ENCODE peak calls at places on chromosomes 12 and 14, in six cellular contexts. N is MM.1S, W is OCI-LY7, C is GM23338, A is Karpas-422, T is HCT116. G is an unnamed sample. For H3K9me2, the result is how much of the 10 kb centered on the place peaks cover.

GRCh38 chr14:75978249-75978731 is 3.5 kb downstream of the TGFB3 start:
- DNase-seq in C (no peak), T (no peak), N (no peak), A (peak), W (peak), G (peak)

GRCh38 chr12:8482446-8483080 is 26.8 kb downstream of the CLEC6A start:
- DNase-seq in T (no peak), N (no peak), W (no peak), C (no peak), A (no peak), G (no peak)

GRCh38 chr12:93192878-93193277 is 184.8 kb upstream of the NUDT4 start:
- DNase-seq in T (no peak), A (no peak), C (peak), W (no peak), N (no peak), G (peak)

GRCh38 chr12:112013601-112014402 is 576 bp downstream of the ERP29 start:
- DNase-seq in C (peak), A (peak), W (peak), N (peak), T (peak), G (peak)

GRCh38 chr12:131915774-131916173 is 13.3 kb upstream of the PUS1 start:
- DNase-seq in W (no peak), N (no peak), A (no peak), T (no peak), C (no peak), G (no peak)

GRCh38 chr12:49792181-49792970 is 35.8 kb downstream of the NCKAP5L start:
- DNase-seq in W (no peak), T (no peak), A (no peak), C (no peak), N (no peak), G (no peak)

GRCh38 chr12:119692410-119692809 is 24.5 kb downstream of the PRKAB1 start:
- DNase-seq in N (no peak), A (no peak), T (no peak), W (no peak), C (no peak), G (no peak)

GRCh38 chr14:58477653-58478052 is 50.1 kb downstream of the KIAA0586 start:
- DNase-seq in A (no peak), N (no peak), T (no peak), W (no peak), C (no peak), G (no peak)

GRCh38 chr14:66003082-66003740 is 483.0 kb upstream of the CCDC196 start:
- DNase-seq in C (peak), A (no peak), N (no peak), W (no peak), T (no peak), G (no peak)

GRCh38 chr14:76810953-76811400 is 1.7 kb downstream of the ANGEL1 start:
- DNase-seq in C (peak), W (peak), A (peak), T (peak), N (peak), G (peak)

GRCh38 chr12:69633061-69633460 is 22.4 kb upstream of the LRRC10 start:
- DNase-seq in A (peak), C (peak), T (no peak), W (no peak), N (no peak), G (no peak)

GRCh38 chr12:113190761-113191160 is 5.2 kb downstream of the RITA1 start:
- DNase-seq in A (peak), C (peak), W (no peak), N (no peak), T (peak), G (peak)

GRCh38 chr14:92531151-92531873 is 17.7 kb downstream of the RIN3 start:
- DNase-seq in A (no peak), T (no peak), W (no peak), N (no peak), C (no peak), G (no peak)

GRCh38 chr12:67589078-67589477 is 59.5 kb upstream of the DYRK2 start:
- DNase-seq in W (no peak), C (no peak), T (no peak), A (no peak), N (no peak), G (no peak)
- H3K4me2 ChIP-seq in W (no peak), C (no peak), T (no peak), A (no peak), N (no peak), G (no peak)

DNA sequence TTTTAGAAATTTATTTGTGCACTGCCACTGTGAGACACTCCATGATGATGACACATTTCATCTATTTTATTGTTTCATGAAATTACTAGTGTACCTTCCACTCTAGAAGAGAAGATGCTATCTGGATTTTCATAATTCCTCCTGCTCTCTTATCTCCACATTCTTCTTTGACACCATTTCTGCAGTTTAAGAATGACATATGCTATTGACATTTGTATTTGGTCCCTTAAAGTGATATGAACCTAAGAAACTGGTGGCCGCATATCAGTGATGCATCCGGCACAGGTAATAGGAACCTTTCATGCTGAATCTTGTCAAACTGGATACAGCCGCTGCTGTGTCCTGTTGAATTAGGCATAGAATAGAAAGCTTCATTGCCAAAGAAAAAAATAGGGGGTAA is 696.4 kb downstream of the TMEM121 start:
- DNase-seq in N (no peak), T (no peak), A (no peak), C (no peak), W (no peak), G (no peak)
- H3K9me2 ChIP-seq in N (under half), T (under half), A (under half), C (under half), W (under half), G (under half)

GRCh38 chr12:64255249-64255648 is 33.2 kb upstream of the KICS2 start:
- DNase-seq in W (no peak), T (no peak), N (no peak), A (no peak), C (no peak), G (no peak)

GRCh38 chr12:64253356-64253755 is 31.3 kb upstream of the KICS2 start:
- DNase-seq in A (no peak), T (no peak), N (peak), W (no peak), C (no peak), G (no peak)

GRCh38 chr12:64252708-64253107 is 30.6 kb upstream of the KICS2 start:
- DNase-seq in T (no peak), W (no peak), C (no peak), A (no peak), N (no peak), G (peak)

GRCh38 chr12:64258576-64258975 is 36.5 kb upstream of the KICS2 start:
- DNase-seq in N (no peak), T (no peak), W (no peak), C (peak), A (no peak), G (no peak)

GRCh38 chr12:64256166-64256800 is 34.2 kb upstream of the KICS2 start:
- DNase-seq in C (peak), N (peak), W (peak), T (peak), A (peak), G (peak)
- H3K4me2 ChIP-seq in C (peak), N (no peak), W (no peak), T (no peak), A (no peak), G (no peak)

GRCh38 chr12:124757329-124757728 is 106.3 kb downstream of the SCARB1 start:
- DNase-seq in C (no peak), W (no peak), T (no peak), N (no peak), A (no peak), G (no peak)
- H3K9me2 ChIP-seq in C (under half), W (under half), T (under half), N (under half), A (under half), G (under half)

GRCh38 chr14:79320561-79320960 is 890.7 kb downstream of the DIO2 start:
- DNase-seq in A (no peak), T (no peak), C (no peak), W (no peak), N (no peak), G (no peak)
- H3K4me2 ChIP-seq in A (no peak), T (no peak), C (no peak), W (no peak), N (no peak), G (no peak)

GRCh38 chr14:70935135-70935534 is 27.9 kb downstream of the PCNX1 start:
- DNase-seq in A (no peak), C (no peak), W (no peak), T (no peak), N (no peak), G (no peak)
- H3K9me2 ChIP-seq in A (under half), C (under half), W (under half), T (under half), N (under half), G (under half)

GRCh38 chr14:95465358-95465757 is 51.1 kb downstream of the SYNE3 start:
- DNase-seq in A (no peak), C (no peak), T (no peak), W (no peak), N (no peak), G (no peak)

GRCh38 chr14:95462491-95462890 is 54.0 kb downstream of the SYNE3 start:
- DNase-seq in N (peak), A (no peak), W (peak), T (no peak), C (no peak), G (no peak)

GRCh38 chr14:95464524-95464923 is 51.9 kb downstream of the SYNE3 start:
- DNase-seq in N (peak), T (no peak), C (no peak), W (peak), A (no peak), G (no peak)

GRCh38 chr14:95464103-95464502 is 52.3 kb downstream of the SYNE3 start:
- DNase-seq in W (no peak), A (no peak), C (no peak), N (no peak), T (no peak), G (no peak)

DNA sequence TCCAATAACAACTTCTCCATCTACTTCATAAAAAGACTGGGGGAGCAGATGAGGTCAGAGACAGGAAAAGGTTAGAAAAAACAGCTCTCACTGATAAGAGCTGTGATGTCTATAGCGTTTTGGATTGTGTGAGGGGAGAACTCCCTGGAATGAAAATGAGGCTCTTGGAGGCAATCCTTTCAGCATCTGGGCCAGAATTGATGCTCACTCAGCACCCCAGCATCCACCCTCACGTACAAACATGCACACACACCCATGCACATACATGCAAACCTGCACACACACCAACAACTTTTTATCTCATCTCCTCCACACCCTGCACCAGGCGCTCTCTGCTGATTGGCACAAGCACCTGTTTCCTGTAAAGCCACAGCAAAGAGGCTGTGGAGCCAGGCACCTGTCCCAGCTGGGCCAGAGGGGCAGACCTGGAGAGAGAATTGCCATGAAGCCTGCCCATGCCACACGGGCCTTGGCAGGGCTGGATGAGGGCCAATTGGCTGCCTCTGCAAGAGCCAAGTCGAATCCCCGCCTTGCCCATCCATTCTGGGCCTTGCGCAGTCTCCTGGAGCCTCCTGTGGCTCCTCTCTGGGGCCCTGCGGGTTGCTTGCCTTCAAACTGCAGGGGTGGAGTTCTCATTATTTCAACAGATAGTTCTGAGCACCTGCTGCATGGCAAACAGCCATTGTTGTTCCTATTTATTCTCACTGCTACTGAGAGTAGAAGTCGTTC is 53.1 kb downstream of the SYNE3 start:
- DNase-seq in A (no peak), N (peak), C (no peak), T (no peak), W (peak), G (no peak)
- H3K4me2 ChIP-seq in A (no peak), N (peak), C (no peak), T (no peak), W (peak), G (no peak)

DNA sequence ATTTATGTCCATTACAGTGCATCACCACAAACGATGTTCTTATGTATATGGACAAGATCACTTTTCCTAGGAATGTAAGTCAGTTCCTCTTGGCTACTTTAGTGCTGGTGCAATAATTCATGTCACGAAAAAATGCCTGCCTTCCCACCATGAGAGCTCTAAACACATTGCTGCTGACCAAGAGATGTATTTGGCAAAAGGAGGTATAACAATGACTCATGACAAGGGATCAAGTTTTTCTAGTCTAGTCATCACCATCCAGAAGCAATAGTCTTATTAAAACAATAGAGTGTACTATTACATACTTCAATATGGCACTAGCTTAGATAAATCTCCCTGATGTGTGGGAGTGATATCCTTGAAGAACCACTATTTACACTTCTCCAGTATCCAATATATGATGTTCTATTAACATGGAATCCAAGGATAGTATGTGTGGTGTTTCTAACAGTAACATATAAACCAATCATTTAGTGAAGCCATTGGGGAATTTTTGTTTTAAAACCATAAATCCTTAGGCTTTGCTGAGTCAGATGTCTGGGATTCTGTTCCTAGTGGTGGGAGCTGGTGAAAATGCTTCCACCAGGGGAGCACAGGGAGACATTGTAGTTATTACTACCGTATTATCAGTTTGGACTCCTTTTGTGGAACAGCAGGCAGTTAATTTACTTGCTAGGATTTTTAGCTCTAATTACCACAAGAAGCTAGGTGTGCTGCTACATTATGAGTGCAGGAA is 1387.5 kb downstream of the LRFN5 start:
- DNase-seq in C (no peak), A (no peak), W (no peak), N (no peak), T (no peak), G (peak)
- H3K9me2 ChIP-seq in C (under half), A (under half), W (under half), N (under half), T (under half), G (under half)

GRCh38 chr12:23559268-23559753 is 390.2 kb downstream of the SOX5 start:
- DNase-seq in A (no peak), C (no peak), W (no peak), T (no peak), N (no peak), G (no peak)

GRCh38 chr12:23555180-23555784 is 394.2 kb downstream of the SOX5 start:
- DNase-seq in C (no peak), W (no peak), N (no peak), T (no peak), A (no peak), G (no peak)

GRCh38 chr12:23556661-23557060 is 392.8 kb downstream of the SOX5 start:
- DNase-seq in A (no peak), W (no peak), T (no peak), N (no peak), C (no peak), G (no peak)

GRCh38 chr12:23552417-23552816 is 397.1 kb downstream of the SOX5 start:
- DNase-seq in N (no peak), T (no peak), W (no peak), A (no peak), C (no peak), G (no peak)

DNA sequence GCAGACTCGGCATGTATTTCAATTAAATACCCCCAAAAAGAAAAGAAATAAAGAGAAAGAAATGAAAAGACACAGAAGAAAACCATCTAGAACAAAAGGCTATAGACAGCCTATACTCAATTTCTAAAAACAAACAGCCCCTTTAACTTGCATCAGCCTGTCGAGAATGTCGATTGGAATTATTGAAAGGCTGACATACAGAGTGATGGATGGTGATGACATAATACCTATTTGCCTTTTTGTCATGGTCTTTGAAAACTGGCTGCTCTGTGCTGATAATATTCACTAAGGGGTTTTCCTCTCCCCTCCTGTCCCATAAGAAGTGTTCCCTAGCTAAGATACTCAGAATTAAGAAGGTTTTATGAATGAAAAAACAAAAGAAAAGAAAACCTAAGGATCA is 393.7 kb downstream of the SOX5 start:
- DNase-seq in C (no peak), T (no peak), A (no peak), N (no peak), W (no peak), G (no peak)
- H3K4me2 ChIP-seq in C (no peak), T (no peak), A (no peak), N (no peak), W (no peak), G (no peak)

GRCh38 chr14:61866932-61867920 is 105.0 kb downstream of the SNAPC1 start:
- DNase-seq in A (peak), N (no peak), T (no peak), C (no peak), W (no peak), G (peak)
- H3K9me2 ChIP-seq in A (under half), N (under half), T (under half), C (under half), W (under half), G (under half)

G was measured in GM23248.